ENCODE peak calls at places on chromosomes 4 and X, in six cellular contexts. N is H9, L is mesenchymal stem cell, W is neuronal stem cell, R is trophoblast cell, E is H1. F is an unnamed sample.

GRCh38 chr4:86935833-86936721 is 1.3 kb downstream of the AFF1 start:
- DNase-seq in N (peak; percentile 88), L (peak; percentile 85), W (peak; percentile 17), R (peak; percentile 91), E (peak; percentile 80), F (peak; percentile 57)

GRCh38 chr4:1843852-1844251 is 12.1 kb downstream of the LETM1 start:
- DNase-seq in N (no peak), L (no peak), W (no peak), R (no peak), E (no peak), F (no peak)

GRCh38 chrX:16610121-16610565 is 39.8 kb upstream of the S100G start:
- DNase-seq in N (no peak), L (peak; percentile 14), W (no peak), R (peak; percentile 10), E (no peak), F (peak; percentile 74)

GRCh38 chr4:126748736-126749135 is 884.0 kb upstream of the INTU start:
- DNase-seq in N (no peak), L (peak; percentile 27), W (no peak), R (no peak), E (no peak), F (peak; percentile 72)

GRCh38 chr4:174702974-174703478 is 126.0 kb downstream of the GLRA3 start:
- DNase-seq in N (no peak), L (no peak), W (no peak), R (peak; percentile 48), E (no peak), F (no peak)

GRCh38 chr4:120691536-120691935 is 231.0 kb downstream of the PRDM5 start:
- DNase-seq in N (no peak), L (no peak), W (no peak), R (no peak), E (no peak), F (peak; percentile 19)

GRCh38 chrX:47059142-47059874 is 18.9 kb upstream of the RGN start:
- DNase-seq in N (no peak), L (no peak), W (no peak), R (no peak), E (no peak), F (no peak)

GRCh38 chrX:109537324-109537665 is 651 bp downstream of the NXT2 start:
- DNase-seq in N (no peak), L (peak; percentile 95), W (no peak), R (peak; percentile 96), E (no peak), F (peak; percentile 77)

GRCh38 chr4:101835121-101835904 is 44.8 kb downstream of the BANK1 start:
- DNase-seq in N (no peak), L (peak; percentile 75), W (no peak), R (peak; percentile 68), E (no peak), F (peak; percentile 31)

GRCh38 chr4:57154191-57154590 is 44.0 kb upstream of the IGFBP7 start:
- DNase-seq in N (no peak), L (peak; percentile 65), W (no peak), R (peak; percentile 79), E (no peak), F (peak; percentile 23)

GRCh38 chr4:7187297-7187592 is 5.1 kb upstream of the SORCS2 start:
- DNase-seq in N (peak; percentile 11), L (no peak), W (no peak), R (no peak), E (no peak), F (no peak)

GRCh38 chrX:12946838-12947544 is 27.9 kb upstream of the TMSB4X start:
- DNase-seq in N (peak; percentile 88), L (peak; percentile 79), W (peak; percentile 67), R (peak; percentile 88), E (peak; percentile 54), F (peak; percentile 82)

GRCh38 chr4:3630934-3631585 is 98.8 kb upstream of the LRPAP1 start:
- DNase-seq in N (no peak), L (no peak), W (no peak), R (no peak), E (no peak), F (no peak)

GRCh38 chrX:12984629-12985303 is 9.9 kb downstream of the TMSB4X start:
- DNase-seq in N (no peak), L (no peak), W (no peak), R (peak; percentile 51), E (no peak), F (peak; percentile 35)

GRCh38 chr4:22500128-22500611 is 15.7 kb downstream of the ADGRA3 start:
- DNase-seq in N (no peak), L (no peak), W (no peak), R (peak; percentile 50), E (no peak), F (no peak)

GRCh38 chr4:81375745-81376144 is 96.0 kb downstream of the RASGEF1B start:
- DNase-seq in N (peak; percentile 66), L (no peak), W (no peak), R (no peak), E (no peak), F (no peak)

GRCh38 chr4:17336524-17336941 is 175.4 kb downstream of the QDPR start:
- DNase-seq in N (no peak), L (no peak), W (no peak), R (no peak), E (no peak), F (peak; percentile 48)

GRCh38 chrX:10833299-10834169 is 213.1 kb upstream of the MID1 start:
- DNase-seq in N (peak; percentile 47), L (peak; percentile 1), W (peak; percentile 18), R (peak; percentile 30), E (peak; percentile 10), F (no peak)

GRCh38 chr4:17502764-17503163 is 9.1 kb downstream of the QDPR start:
- DNase-seq in N (no peak), L (no peak), W (no peak), R (peak; percentile 56), E (no peak), F (peak; percentile 48)

GRCh38 chrX:1389181-1389992 is 2.5 kb downstream of the SLC25A6 start:
- DNase-seq in N (no peak), L (no peak), W (no peak), R (no peak), E (no peak), F (no peak)

GRCh38 chrX:24899391-24899790 is 116.4 kb downstream of the ARX start:
- DNase-seq in N (no peak), L (no peak), W (no peak), R (no peak), E (no peak), F (no peak)

GRCh38 chr4:41748074-41748787 is at the start of gene PHOX2B:
- DNase-seq in N (peak; percentile 40), L (no peak), W (peak; percentile 32), R (no peak), E (no peak), F (no peak)

GRCh38 chr4:125140966-125141495 is 173.7 kb upstream of the FAT4 start:
- DNase-seq in N (no peak), L (peak; percentile 72), W (no peak), R (peak; percentile 36), E (no peak), F (peak; percentile 74)

GRCh38 chr4:17574206-17574605 is 2.8 kb upstream of the LAP3 start:
- DNase-seq in N (no peak), L (no peak), W (no peak), R (no peak), E (no peak), F (no peak)

GRCh38 chr4:154234576-154234975 is 257.0 kb downstream of the DCHS2 start:
- DNase-seq in N (no peak), L (no peak), W (no peak), R (no peak), E (no peak), F (no peak)

GRCh38 chr4:31803511-31804195 is 1083.5 kb downstream of the PCDH7 start:
- DNase-seq in N (no peak), L (peak; percentile 20), W (no peak), R (no peak), E (no peak), F (no peak)

GRCh38 chrX:135543924-135544323 is 23.5 kb downstream of the INTS6L start:
- DNase-seq in N (peak; percentile 31), L (no peak), W (no peak), R (no peak), E (no peak), F (no peak)

GRCh38 chr4:185469539-185470154 is 1.9 kb downstream of the CCDC110 start:
- DNase-seq in N (no peak), L (no peak), W (no peak), R (no peak), E (no peak), F (no peak)

GRCh38 chrX:124217289-124218251 is 114.9 kb upstream of the TEX13D start:
- DNase-seq in N (peak; percentile 52), L (peak; percentile 30), W (peak; percentile 53), R (no peak), E (no peak), F (no peak)

GRCh38 chrX:13215729-13216128 is 104.1 kb downstream of the ATXN3L start:
- DNase-seq in N (no peak), L (no peak), W (no peak), R (no peak), E (no peak), F (peak; percentile 70)

GRCh38 chr4:113908829-113909228 is 70.6 kb downstream of the ARSJ start:
- DNase-seq in N (no peak), L (peak; percentile 22), W (no peak), R (no peak), E (no peak), F (no peak)

GRCh38 chrX:41559662-41560061 is 112.5 kb downstream of the NYX start:
- DNase-seq in N (no peak), L (peak; percentile 73), W (no peak), R (no peak), E (no peak), F (peak; percentile 95)

GRCh38 chr4:123621072-123621705 is 224.6 kb downstream of the SPRY1 start:
- DNase-seq in N (no peak), L (peak; percentile 39), W (no peak), R (no peak), E (no peak), F (no peak)
- H2AFZ ChIP-seq in N (no peak overlapping the region), L (no peak overlapping the region), W (no peak overlapping the region), R (no peak overlapping the region), E (no peak overlapping the region), F (no peak overlapping the region)

DNA sequence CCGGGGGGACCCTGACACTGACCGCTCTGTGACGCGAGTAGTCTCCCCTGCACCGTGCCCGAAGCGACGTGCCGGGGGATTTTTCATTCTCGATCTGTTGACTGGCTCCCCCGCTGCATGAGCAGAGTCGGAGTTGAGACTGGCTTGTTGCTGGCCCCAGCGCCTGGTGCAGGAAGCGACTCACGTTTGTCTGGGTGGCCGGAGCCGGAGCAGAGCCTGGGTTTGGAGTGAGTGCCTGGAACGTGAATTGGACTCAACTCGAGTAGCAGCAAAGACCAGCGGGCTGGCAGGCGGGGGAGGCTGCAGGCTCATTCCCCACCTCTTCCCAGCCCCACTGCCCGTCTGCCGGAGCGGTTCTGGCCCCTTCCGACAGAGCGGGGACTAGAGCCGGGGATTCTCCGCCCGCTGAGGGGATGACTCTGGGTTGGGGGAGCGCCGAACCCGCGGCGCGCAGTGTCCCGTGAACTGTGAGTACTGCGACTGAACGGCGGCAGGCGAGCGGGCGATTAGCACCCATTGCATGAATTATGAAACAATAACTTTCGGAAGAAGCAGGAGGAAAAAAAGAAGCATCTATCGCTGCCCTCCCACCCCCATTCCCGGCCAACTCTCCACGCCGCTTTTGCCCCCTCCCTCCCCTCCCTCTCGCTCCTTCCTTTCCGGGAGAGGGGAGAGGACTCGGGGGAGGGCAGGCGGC is 635 bp downstream of the PCDH7 start:
- DNase-seq in N (peak; percentile 59), L (peak; percentile 79), W (peak; percentile 48), R (no peak), E (no peak), F (peak; percentile 61)
- H3K23ac ChIP-seq in N (no peak overlapping the region), L (peak overlapping the region; percentile 97), W (peak overlapping the region; percentile 96), R (peak overlapping the region; percentile 31), E (no peak overlapping the region), F (peak overlapping the region; percentile 71)

GRCh38 chrX:153725832-153726285 is 1.2 kb downstream of the ABCD1 start:
- DNase-seq in N (no peak), L (no peak), W (no peak), R (no peak), E (no peak), F (no peak)
- H2BK5ac ChIP-seq in N (no peak overlapping the region), L (peak overlapping the region; percentile 86), W (no peak overlapping the region), R (peak overlapping the region; percentile 16), E (no peak overlapping the region), F (peak overlapping the region; percentile 85)

GRCh38 chr4:109560687-109561452 is 824 bp downstream of the MCUB start:
- DNase-seq in N (peak; percentile 53), L (peak; percentile 83), W (peak; percentile 30), R (peak; percentile 54), E (no peak), F (peak; percentile 81)
- H2AFZ ChIP-seq in N (no peak overlapping the region), L (peak overlapping the region; percentile 91), W (peak overlapping the region; percentile 98), R (peak overlapping the region; percentile 43), E (peak overlapping the region; percentile 76), F (peak overlapping the region; percentile 93)